ENCODE peak calls at places on chromosomes 6 and 20, in nine cellular contexts. One of them, this sample, is unnamed.

GRCh38 chr6:34560366-34561226 is 4.5 kb upstream of the SPDEF start:
- DNase-seq in colonic mucosa: no peak
- DNase-seq in pancreas: no peak
- DNase-seq in transverse colon: no peak
- DNase-seq in effector memory CD4-positive, alpha-beta T cell: no peak
- DNase-seq in A549: no peak
- DNase-seq in small intestine: no peak
- DNase-seq in stomach: peak; percentile 66
- DNase-seq in Panc1: no peak
- DNase-seq in this sample: no peak

GRCh38 chr6:72321741-72322140 is 300.1 kb upstream of the KCNQ5 start:
- DNase-seq in A549: no peak
- DNase-seq in transverse colon: no peak
- DNase-seq in pancreas: no peak
- DNase-seq in effector memory CD4-positive, alpha-beta T cell: no peak
- DNase-seq in stomach: no peak
- DNase-seq in small intestine: no peak
- DNase-seq in Panc1: no peak
- DNase-seq in colonic mucosa: no peak
- DNase-seq in this sample: no peak

GRCh38 chr6:4944325-4944724 is 59.5 kb downstream of the RPP40 start:
- DNase-seq in transverse colon: no peak
- DNase-seq in small intestine: no peak
- DNase-seq in Panc1: no peak
- DNase-seq in A549: no peak
- DNase-seq in colonic mucosa: no peak
- DNase-seq in stomach: no peak
- DNase-seq in effector memory CD4-positive, alpha-beta T cell: no peak
- DNase-seq in pancreas: no peak
- DNase-seq in this sample: no peak

GRCh38 chr6:121435444-121436069 is at the start of gene GJA1:
- DNase-seq in A549: peak; percentile 79
- DNase-seq in effector memory CD4-positive, alpha-beta T cell: no peak
- DNase-seq in small intestine: peak; percentile 56
- DNase-seq in stomach: no peak
- DNase-seq in Panc1: peak; percentile 74
- DNase-seq in colonic mucosa: peak; percentile 47
- DNase-seq in transverse colon: peak; percentile 12
- DNase-seq in pancreas: peak; percentile 25
- DNase-seq in this sample: peak; percentile 54

GRCh38 chr20:40251284-40251932 is 437.6 kb downstream of the MAFB start:
- DNase-seq in transverse colon: peak; percentile 18
- DNase-seq in effector memory CD4-positive, alpha-beta T cell: no peak
- DNase-seq in colonic mucosa: peak; percentile 50
- DNase-seq in stomach: no peak
- DNase-seq in A549: peak; percentile 23
- DNase-seq in Panc1: no peak
- DNase-seq in small intestine: peak; percentile 56
- DNase-seq in pancreas: no peak
- DNase-seq in this sample: no peak

GRCh38 chr6:136723780-136724179 is 68.5 kb downstream of the MAP3K5 start:
- DNase-seq in transverse colon: no peak
- DNase-seq in pancreas: no peak
- DNase-seq in colonic mucosa: no peak
- DNase-seq in effector memory CD4-positive, alpha-beta T cell: no peak
- DNase-seq in stomach: no peak
- DNase-seq in A549: no peak
- DNase-seq in Panc1: no peak
- DNase-seq in small intestine: peak; percentile 40
- DNase-seq in this sample: no peak

GRCh38 chr6:121816361-121816760 is 380.9 kb downstream of the GJA1 start:
- DNase-seq in effector memory CD4-positive, alpha-beta T cell: no peak
- DNase-seq in stomach: no peak
- DNase-seq in pancreas: no peak
- DNase-seq in small intestine: no peak
- DNase-seq in transverse colon: no peak
- DNase-seq in A549: peak; percentile 34
- DNase-seq in colonic mucosa: no peak
- DNase-seq in Panc1: no peak
- DNase-seq in this sample: no peak

GRCh38 chr6:1917628-1918371 is 308.1 kb downstream of the FOXC1 start:
- DNase-seq in transverse colon: no peak
- DNase-seq in effector memory CD4-positive, alpha-beta T cell: no peak
- DNase-seq in small intestine: peak; percentile 31
- DNase-seq in Panc1: peak; percentile 35
- DNase-seq in pancreas: no peak
- DNase-seq in colonic mucosa: no peak
- DNase-seq in A549: peak; percentile 38
- DNase-seq in stomach: no peak
- DNase-seq in this sample: no peak

GRCh38 chr6:88377976-88378580 is 211.9 kb upstream of the CNR1 start:
- DNase-seq in pancreas: no peak
- DNase-seq in stomach: no peak
- DNase-seq in effector memory CD4-positive, alpha-beta T cell: no peak
- DNase-seq in A549: no peak
- DNase-seq in transverse colon: no peak
- DNase-seq in small intestine: no peak
- DNase-seq in Panc1: no peak
- DNase-seq in colonic mucosa: no peak
- DNase-seq in this sample: no peak

GRCh38 chr6:41072836-41073202 is at the start of gene NFYA:
- DNase-seq in pancreas: no peak
- DNase-seq in small intestine: no peak
- DNase-seq in A549: no peak
- DNase-seq in Panc1: no peak
- DNase-seq in colonic mucosa: no peak
- DNase-seq in effector memory CD4-positive, alpha-beta T cell: no peak
- DNase-seq in transverse colon: peak; percentile 100
- DNase-seq in stomach: peak; percentile 100
- DNase-seq in this sample: no peak

GRCh38 chr6:41073203-41073967 is 611 bp downstream of the NFYA start:
- DNase-seq in effector memory CD4-positive, alpha-beta T cell: peak; percentile 79
- DNase-seq in transverse colon: peak; percentile 91
- DNase-seq in pancreas: peak; percentile 89
- DNase-seq in small intestine: peak; percentile 87
- DNase-seq in A549: peak; percentile 71
- DNase-seq in colonic mucosa: peak; percentile 91
- DNase-seq in Panc1: no peak
- DNase-seq in stomach: peak; percentile 93
- DNase-seq in this sample: peak; percentile 95

GRCh38 chr6:41073968-41074691 is 1.4 kb downstream of the NFYA start:
- DNase-seq in small intestine: peak; percentile 64
- DNase-seq in transverse colon: no peak
- DNase-seq in effector memory CD4-positive, alpha-beta T cell: no peak
- DNase-seq in Panc1: no peak
- DNase-seq in A549: no peak
- DNase-seq in stomach: no peak
- DNase-seq in colonic mucosa: no peak
- DNase-seq in pancreas: no peak
- DNase-seq in this sample: no peak

GRCh38 chr6:41077536-41077935 is 4.8 kb downstream of the NFYA start:
- DNase-seq in small intestine: no peak
- DNase-seq in colonic mucosa: no peak
- DNase-seq in effector memory CD4-positive, alpha-beta T cell: no peak
- DNase-seq in stomach: no peak
- DNase-seq in Panc1: no peak
- DNase-seq in transverse colon: no peak
- DNase-seq in A549: no peak
- DNase-seq in pancreas: no peak
- DNase-seq in this sample: no peak

DNA sequence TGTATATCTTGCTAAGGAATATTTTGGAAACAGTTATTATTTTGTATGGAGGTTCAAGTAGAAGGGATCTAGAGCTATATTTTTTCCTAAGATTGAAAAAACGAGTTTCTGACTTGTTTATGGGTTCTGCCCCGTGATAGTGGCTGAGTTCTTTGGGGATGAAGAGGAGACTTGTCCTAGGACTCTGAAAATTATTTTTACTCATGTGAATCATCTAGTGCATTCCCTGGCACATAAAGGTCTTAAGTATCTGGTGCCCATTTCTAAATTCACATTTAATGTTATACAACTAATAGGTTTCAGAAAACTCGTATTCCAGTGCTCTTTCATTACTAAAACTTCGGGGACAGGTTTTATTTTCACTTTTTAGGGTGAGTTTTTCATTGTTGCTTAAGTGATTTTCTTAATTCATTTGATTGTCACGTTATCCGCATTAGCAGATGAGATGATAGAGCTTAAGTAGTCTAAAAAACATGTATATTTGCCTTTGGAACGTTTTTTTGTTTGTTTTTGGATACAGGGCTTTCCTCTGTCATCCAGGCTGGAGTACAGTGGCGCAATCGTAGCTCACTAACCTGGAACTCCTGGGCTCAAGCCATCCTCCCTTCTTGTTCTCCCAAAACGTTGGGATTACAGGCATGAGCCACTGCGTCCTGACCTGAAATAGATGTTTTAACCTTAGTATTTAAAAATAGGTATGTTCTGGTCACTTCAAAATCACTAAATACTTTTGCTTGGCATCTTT is 2.1 kb downstream of the NFYA start:
- DNase-seq in small intestine: no peak
- DNase-seq in transverse colon: no peak
- DNase-seq in A549: no peak
- DNase-seq in colonic mucosa: no peak
- DNase-seq in stomach: no peak
- DNase-seq in effector memory CD4-positive, alpha-beta T cell: no peak
- DNase-seq in pancreas: no peak
- DNase-seq in Panc1: no peak
- DNase-seq in this sample: no peak
- H3K4me1 ChIP-seq in small intestine: peaks cover 7% of the 10 kb centered on the region
- H3K4me1 ChIP-seq in transverse colon: peaks cover 18% of the 10 kb centered on the region
- H3K4me1 ChIP-seq in A549: peaks cover 22% of the 10 kb centered on the region
- H3K4me1 ChIP-seq in colonic mucosa: no peaks in the 10 kb centered on the region
- H3K4me1 ChIP-seq in stomach: peaks cover 62% of the 10 kb centered on the region
- H3K4me1 ChIP-seq in effector memory CD4-positive, alpha-beta T cell: peaks cover 32% of the 10 kb centered on the region
- H3K4me1 ChIP-seq in pancreas: peaks cover 34% of the 10 kb centered on the region
- H3K4me1 ChIP-seq in Panc1: peaks cover 17% of the 10 kb centered on the region
- H3K4me1 ChIP-seq in this sample: peaks cover 61% of the 10 kb centered on the region

DNA sequence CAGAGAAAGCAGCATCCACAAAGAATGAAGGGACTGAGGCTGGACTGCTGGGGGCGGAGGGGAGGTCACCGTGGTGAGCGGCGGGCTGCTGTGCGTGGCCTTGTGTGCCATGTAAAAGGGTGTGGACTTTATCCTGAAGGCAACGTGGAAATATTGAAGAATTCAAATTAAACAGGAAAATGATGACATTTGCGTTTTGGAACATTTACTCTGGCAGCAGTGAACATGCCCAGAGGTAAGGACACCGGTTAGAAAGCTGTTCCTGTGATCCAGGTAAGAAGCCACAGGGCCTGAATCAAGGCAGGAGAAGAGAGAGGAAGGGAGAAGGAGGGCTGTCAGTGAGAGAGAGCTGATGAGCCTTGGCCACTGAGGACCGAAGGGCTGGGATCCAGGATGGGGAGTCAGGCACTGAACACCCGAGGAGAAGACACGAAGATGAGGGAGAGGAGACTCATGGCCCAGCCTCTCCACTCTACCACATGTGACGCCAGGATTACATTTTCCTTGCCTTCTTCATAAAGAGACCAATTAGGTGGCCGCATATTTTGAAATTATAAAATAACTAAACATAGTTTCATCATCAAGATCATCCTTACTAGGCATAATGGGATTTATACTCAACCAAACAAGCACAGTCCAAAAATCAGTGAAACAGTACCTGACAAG is 58.4 kb downstream of the TRAM2 start:
- DNase-seq in small intestine: no peak
- DNase-seq in A549: no peak
- DNase-seq in colonic mucosa: no peak
- DNase-seq in pancreas: no peak
- DNase-seq in stomach: no peak
- DNase-seq in effector memory CD4-positive, alpha-beta T cell: no peak
- DNase-seq in transverse colon: no peak
- DNase-seq in Panc1: no peak
- DNase-seq in this sample: no peak
- H3K27ac ChIP-seq in small intestine: peak overlapping the region; percentile 92
- H3K27ac ChIP-seq in A549: peak overlapping the region; percentile 96
- H3K27ac ChIP-seq in colonic mucosa: peak overlapping the region; percentile 69
- H3K27ac ChIP-seq in pancreas: peak overlapping the region; percentile 58
- H3K27ac ChIP-seq in stomach: peak overlapping the region; percentile 87
- H3K27ac ChIP-seq in effector memory CD4-positive, alpha-beta T cell: no peak overlapping the region
- H3K27ac ChIP-seq in transverse colon: peak overlapping the region; percentile 81
- H3K27ac ChIP-seq in Panc1: peak overlapping the region; percentile 98
- H3K27ac ChIP-seq in this sample: peak overlapping the region; percentile 87

DNA sequence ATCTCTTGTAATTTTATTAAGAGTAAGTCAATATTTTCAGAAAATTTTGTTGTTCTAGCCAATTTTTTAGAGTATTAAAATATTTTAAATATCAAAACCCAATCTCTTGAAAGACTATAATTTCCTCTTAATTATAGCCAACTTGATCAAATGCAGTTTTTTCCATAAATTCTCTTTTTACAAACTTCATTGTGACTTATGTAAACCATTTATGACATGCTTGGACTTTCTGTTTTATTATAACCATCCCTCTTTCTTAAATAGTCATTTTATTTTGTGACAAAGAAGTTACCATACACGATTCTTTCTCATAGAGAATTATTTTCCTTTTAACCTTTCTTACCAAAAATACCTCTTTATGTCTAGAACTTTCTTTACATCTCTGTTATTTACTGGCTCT is 1075.5 kb downstream of the KHDRBS2 start:
- DNase-seq in effector memory CD4-positive, alpha-beta T cell: no peak
- DNase-seq in A549: no peak
- DNase-seq in small intestine: no peak
- DNase-seq in transverse colon: no peak
- DNase-seq in pancreas: no peak
- DNase-seq in colonic mucosa: no peak
- DNase-seq in Panc1: no peak
- DNase-seq in stomach: no peak
- DNase-seq in this sample: no peak
- H3K9me3 ChIP-seq in effector memory CD4-positive, alpha-beta T cell: no peaks in the 10 kb centered on the region
- H3K9me3 ChIP-seq in A549: no peaks in the 10 kb centered on the region
- H3K9me3 ChIP-seq in small intestine: no peaks in the 10 kb centered on the region
- H3K9me3 ChIP-seq in transverse colon: peaks cover 8% of the 10 kb centered on the region
- H3K9me3 ChIP-seq in pancreas: no peaks in the 10 kb centered on the region
- H3K9me3 ChIP-seq in colonic mucosa: no peaks in the 10 kb centered on the region
- H3K9me3 ChIP-seq in Panc1: peaks cover 46% of the 10 kb centered on the region
- H3K9me3 ChIP-seq in stomach: peaks cover 25% of the 10 kb centered on the region
- H3K9me3 ChIP-seq in this sample: peaks cover 65% of the 10 kb centered on the region

DNA sequence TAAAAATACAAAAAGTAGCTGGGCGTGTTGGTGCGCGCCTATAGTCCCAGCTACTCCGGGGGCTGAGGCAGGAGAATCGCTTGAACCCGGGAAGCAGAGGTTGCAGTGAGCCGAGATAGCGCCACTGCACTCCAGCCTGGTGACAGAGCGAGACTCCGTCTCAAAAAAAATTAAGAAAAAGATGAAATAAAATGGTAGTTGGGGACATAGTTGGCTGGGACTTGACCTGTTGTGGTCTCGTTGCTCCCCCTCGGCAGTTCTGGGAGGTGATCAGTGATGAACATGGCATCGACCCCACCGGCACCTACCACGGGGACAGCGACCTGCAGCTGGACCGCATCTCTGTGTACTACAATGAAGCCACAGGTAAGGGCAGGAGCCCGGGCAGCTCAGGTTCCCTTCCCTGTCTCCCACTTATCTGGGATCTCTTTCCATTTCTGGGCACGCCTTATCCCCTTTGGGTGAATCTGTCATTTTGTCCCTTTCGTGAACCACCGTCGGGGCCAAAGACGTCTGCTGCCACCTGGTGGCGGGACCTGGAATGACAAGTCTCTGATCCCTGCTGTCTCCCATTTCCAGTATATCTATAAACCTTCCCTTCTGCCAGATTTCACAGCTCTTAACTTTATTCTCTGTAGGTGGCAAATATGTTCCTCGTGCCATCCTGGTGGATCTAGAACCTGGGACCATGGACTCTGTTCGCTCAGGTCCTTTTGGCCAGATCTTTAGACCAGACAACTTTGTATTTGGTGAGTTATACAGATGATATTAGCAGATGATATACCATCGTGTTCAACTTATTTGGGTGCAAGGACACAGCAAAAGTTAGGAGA is 2.3 kb downstream of the TUBB start:
- DNase-seq in colonic mucosa: peak; percentile 89
- DNase-seq in Panc1: no peak
- DNase-seq in pancreas: peak; percentile 70
- DNase-seq in transverse colon: peak; percentile 89
- DNase-seq in small intestine: peak; percentile 83
- DNase-seq in stomach: peak; percentile 88
- DNase-seq in A549: peak; percentile 73
- DNase-seq in effector memory CD4-positive, alpha-beta T cell: peak; percentile 80
- DNase-seq in this sample: peak; percentile 93
- H3K4me1 ChIP-seq in colonic mucosa: no peaks in the 10 kb centered on the region
- H3K4me1 ChIP-seq in Panc1: peaks cover 35% of the 10 kb centered on the region
- H3K4me1 ChIP-seq in pancreas: peaks cover 8% of the 10 kb centered on the region
- H3K4me1 ChIP-seq in transverse colon: no peaks in the 10 kb centered on the region
- H3K4me1 ChIP-seq in small intestine: no peaks in the 10 kb centered on the region
- H3K4me1 ChIP-seq in stomach: peaks cover 72% of the 10 kb centered on the region
- H3K4me1 ChIP-seq in A549: peaks cover 58% of the 10 kb centered on the region
- H3K4me1 ChIP-seq in effector memory CD4-positive, alpha-beta T cell: peaks cover 17% of the 10 kb centered on the region
- H3K4me1 ChIP-seq in this sample: peaks cover 66% of the 10 kb centered on the region

This sample was measured in left lung.